ENCODE peak calls at places on chromosomes 3 and 15, in nine cellular contexts. One of them, this sample, is unnamed.

GRCh38 chr3:172708905-172709775 is 1.7 kb downstream of the NCEH1 start:
- DNase-seq in activated CD8-positive, alpha-beta T cell treated with anti-CD3 and anti-CD28 coated beads for 36 hours: no peak
- DNase-seq in endothelial cell of umbilical vein: no peak
- DNase-seq in endothelial cell: no peak
- DNase-seq in foreskin fibroblast: no peak
- DNase-seq in HCT116: no peak
- DNase-seq in Calu3: peak; percentile 40
- DNase-seq in endodermal cell: no peak
- DNase-seq in WTC11: no peak
- DNase-seq in this sample: no peak

GRCh38 chr3:196207833-196208607 is 3.2 kb downstream of the ZDHHC19 start:
- DNase-seq in endodermal cell: peak; percentile 97
- DNase-seq in HCT116: no peak
- DNase-seq in endothelial cell of umbilical vein: no peak
- DNase-seq in Calu3: peak; percentile 75
- DNase-seq in endothelial cell: peak; percentile 56
- DNase-seq in foreskin fibroblast: no peak
- DNase-seq in activated CD8-positive, alpha-beta T cell treated with anti-CD3 and anti-CD28 coated beads for 36 hours: peak; percentile 76
- DNase-seq in WTC11: peak; percentile 94
- DNase-seq in this sample: peak; percentile 90

GRCh38 chr3:186193534-186194450 is 84.9 kb upstream of the ETV5 start:
- DNase-seq in WTC11: peak; percentile 74
- DNase-seq in endothelial cell: peak; percentile 28
- DNase-seq in HCT116: no peak
- DNase-seq in activated CD8-positive, alpha-beta T cell treated with anti-CD3 and anti-CD28 coated beads for 36 hours: no peak
- DNase-seq in foreskin fibroblast: no peak
- DNase-seq in endodermal cell: peak; percentile 89
- DNase-seq in Calu3: no peak
- DNase-seq in endothelial cell of umbilical vein: no peak
- DNase-seq in this sample: peak; percentile 24

GRCh38 chr3:147389265-147390175 is 16.8 kb downstream of the ZIC4 start:
- DNase-seq in endodermal cell: peak; percentile 74
- DNase-seq in WTC11: no peak
- DNase-seq in endothelial cell: no peak
- DNase-seq in foreskin fibroblast: no peak
- DNase-seq in HCT116: no peak
- DNase-seq in activated CD8-positive, alpha-beta T cell treated with anti-CD3 and anti-CD28 coated beads for 36 hours: no peak
- DNase-seq in endothelial cell of umbilical vein: no peak
- DNase-seq in Calu3: no peak
- DNase-seq in this sample: no peak

GRCh38 chr3:125645613-125646012 is 50.3 kb upstream of the OSBPL11 start:
- DNase-seq in foreskin fibroblast: no peak
- DNase-seq in HCT116: no peak
- DNase-seq in Calu3: no peak
- DNase-seq in endothelial cell: no peak
- DNase-seq in endodermal cell: no peak
- DNase-seq in WTC11: no peak
- DNase-seq in endothelial cell of umbilical vein: no peak
- DNase-seq in activated CD8-positive, alpha-beta T cell treated with anti-CD3 and anti-CD28 coated beads for 36 hours: no peak
- DNase-seq in this sample: no peak

GRCh38 chr3:13405614-13406013 is 14.5 kb downstream of the NUP210 start:
- DNase-seq in endothelial cell of umbilical vein: no peak
- DNase-seq in endothelial cell: no peak
- DNase-seq in Calu3: no peak
- DNase-seq in activated CD8-positive, alpha-beta T cell treated with anti-CD3 and anti-CD28 coated beads for 36 hours: no peak
- DNase-seq in foreskin fibroblast: no peak
- DNase-seq in endodermal cell: no peak
- DNase-seq in WTC11: no peak
- DNase-seq in HCT116: no peak
- DNase-seq in this sample: no peak

GRCh38 chr15:31396881-31397560 is 70.4 kb downstream of the KLF13 start:
- DNase-seq in endothelial cell: peak; percentile 66
- DNase-seq in WTC11: peak; percentile 96
- DNase-seq in activated CD8-positive, alpha-beta T cell treated with anti-CD3 and anti-CD28 coated beads for 36 hours: no peak
- DNase-seq in endodermal cell: peak; percentile 98
- DNase-seq in foreskin fibroblast: peak; percentile 79
- DNase-seq in HCT116: peak; percentile 66
- DNase-seq in endothelial cell of umbilical vein: peak; percentile 67
- DNase-seq in Calu3: peak; percentile 57
- DNase-seq in this sample: peak; percentile 43

GRCh38 chr3:161372321-161373260 is 1.3 kb upstream of the SPTSSB start:
- DNase-seq in HCT116: peak; percentile 18
- DNase-seq in foreskin fibroblast: peak; percentile 32
- DNase-seq in endodermal cell: peak; percentile 81
- DNase-seq in endothelial cell of umbilical vein: peak; percentile 27
- DNase-seq in Calu3: peak; percentile 55
- DNase-seq in WTC11: peak; percentile 43
- DNase-seq in activated CD8-positive, alpha-beta T cell treated with anti-CD3 and anti-CD28 coated beads for 36 hours: peak; percentile 42
- DNase-seq in endothelial cell: peak; percentile 43
- DNase-seq in this sample: peak; percentile 31

GRCh38 chr3:111321786-111322185 is 220.2 kb upstream of the CD96 start:
- DNase-seq in foreskin fibroblast: no peak
- DNase-seq in endodermal cell: no peak
- DNase-seq in endothelial cell of umbilical vein: no peak
- DNase-seq in endothelial cell: no peak
- DNase-seq in activated CD8-positive, alpha-beta T cell treated with anti-CD3 and anti-CD28 coated beads for 36 hours: no peak
- DNase-seq in Calu3: no peak
- DNase-seq in WTC11: no peak
- DNase-seq in HCT116: no peak
- DNase-seq in this sample: no peak

GRCh38 chr3:130081371-130081881 is at the start of gene ALG1L2:
- DNase-seq in Calu3: no peak
- DNase-seq in endothelial cell of umbilical vein: peak; percentile 85
- DNase-seq in HCT116: no peak
- DNase-seq in WTC11: no peak
- DNase-seq in endothelial cell: peak; percentile 58
- DNase-seq in foreskin fibroblast: no peak
- DNase-seq in activated CD8-positive, alpha-beta T cell treated with anti-CD3 and anti-CD28 coated beads for 36 hours: no peak
- DNase-seq in endodermal cell: no peak
- DNase-seq in this sample: no peak

GRCh38 chr15:34039506-34040123 is 611 bp upstream of the AVEN start:
- DNase-seq in endodermal cell: no peak
- DNase-seq in endothelial cell: no peak
- DNase-seq in WTC11: no peak
- DNase-seq in endothelial cell of umbilical vein: peak; percentile 6
- DNase-seq in Calu3: no peak
- DNase-seq in HCT116: no peak
- DNase-seq in activated CD8-positive, alpha-beta T cell treated with anti-CD3 and anti-CD28 coated beads for 36 hours: peak; percentile 76
- DNase-seq in foreskin fibroblast: no peak
- DNase-seq in this sample: peak; percentile 48

GRCh38 chr15:73240864-73241499 is 127.8 kb downstream of the HCN4 start:
- DNase-seq in endodermal cell: peak; percentile 91
- DNase-seq in endothelial cell: peak; percentile 79
- DNase-seq in activated CD8-positive, alpha-beta T cell treated with anti-CD3 and anti-CD28 coated beads for 36 hours: peak; percentile 87
- DNase-seq in endothelial cell of umbilical vein: peak; percentile 66
- DNase-seq in Calu3: peak; percentile 83
- DNase-seq in WTC11: peak; percentile 78
- DNase-seq in HCT116: peak; percentile 61
- DNase-seq in foreskin fibroblast: peak; percentile 29
- DNase-seq in this sample: peak; percentile 45

GRCh38 chr15:73246411-73246810 is 122.3 kb downstream of the HCN4 start:
- DNase-seq in endothelial cell: no peak
- DNase-seq in endothelial cell of umbilical vein: no peak
- DNase-seq in Calu3: no peak
- DNase-seq in activated CD8-positive, alpha-beta T cell treated with anti-CD3 and anti-CD28 coated beads for 36 hours: no peak
- DNase-seq in foreskin fibroblast: no peak
- DNase-seq in HCT116: no peak
- DNase-seq in endodermal cell: no peak
- DNase-seq in WTC11: no peak
- DNase-seq in this sample: no peak

GRCh38 chr15:73246898-73247297 is 121.9 kb downstream of the HCN4 start:
- DNase-seq in WTC11: no peak
- DNase-seq in activated CD8-positive, alpha-beta T cell treated with anti-CD3 and anti-CD28 coated beads for 36 hours: no peak
- DNase-seq in Calu3: no peak
- DNase-seq in endothelial cell: no peak
- DNase-seq in endodermal cell: no peak
- DNase-seq in foreskin fibroblast: no peak
- DNase-seq in endothelial cell of umbilical vein: no peak
- DNase-seq in HCT116: no peak
- DNase-seq in this sample: no peak

GRCh38 chr15:73239564-73240208 is 129.1 kb downstream of the HCN4 start:
- DNase-seq in foreskin fibroblast: no peak
- DNase-seq in HCT116: no peak
- DNase-seq in endothelial cell of umbilical vein: no peak
- DNase-seq in activated CD8-positive, alpha-beta T cell treated with anti-CD3 and anti-CD28 coated beads for 36 hours: no peak
- DNase-seq in endothelial cell: no peak
- DNase-seq in WTC11: no peak
- DNase-seq in Calu3: no peak
- DNase-seq in endodermal cell: peak; percentile 55
- DNase-seq in this sample: no peak

DNA sequence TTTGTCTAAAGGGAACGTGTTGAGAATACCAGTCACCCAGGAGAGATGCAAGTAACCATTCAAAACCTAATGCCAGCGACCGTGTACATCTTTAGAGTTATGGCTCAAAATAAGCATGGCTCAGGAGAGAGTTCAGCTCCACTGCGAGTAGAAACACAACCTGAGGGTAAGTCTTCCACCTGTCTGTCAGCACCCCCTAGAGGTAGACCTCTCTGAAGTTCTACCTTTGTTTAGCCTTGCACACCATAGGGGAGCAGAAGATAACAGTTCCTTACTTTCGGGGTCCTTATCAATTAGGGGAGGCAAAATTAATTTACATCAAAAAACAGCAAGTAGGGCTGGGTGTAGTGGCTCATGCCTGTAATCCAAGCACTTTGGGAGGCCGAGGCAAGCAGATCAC is 124.4 kb downstream of the HCN4 start:
- DNase-seq in Calu3: peak; percentile 65
- DNase-seq in HCT116: peak; percentile 22
- DNase-seq in endothelial cell: no peak
- DNase-seq in WTC11: no peak
- DNase-seq in activated CD8-positive, alpha-beta T cell treated with anti-CD3 and anti-CD28 coated beads for 36 hours: peak; percentile 20
- DNase-seq in foreskin fibroblast: no peak
- DNase-seq in endothelial cell of umbilical vein: no peak
- DNase-seq in endodermal cell: peak; percentile 66
- DNase-seq in this sample: peak; percentile 33
- TF ChIP-seq CTCF in Calu3: peak; percentile 60
- TF ChIP-seq CTCF in HCT116: peak; percentile 19
- TF ChIP-seq CTCF in endothelial cell: no peak
- TF ChIP-seq CTCF in WTC11: no peak
- TF ChIP-seq CTCF in activated CD8-positive, alpha-beta T cell treated with anti-CD3 and anti-CD28 coated beads for 36 hours: peak; percentile 33
- TF ChIP-seq CTCF in foreskin fibroblast: no peak
- TF ChIP-seq CTCF in endothelial cell of umbilical vein: no peak
- TF ChIP-seq CTCF in endodermal cell: peak; percentile 79
- TF ChIP-seq CTCF in this sample: peak; percentile 34

GRCh38 chr3:197329382-197329781 is 31.0 kb upstream of the DLG1 start:
- DNase-seq in endothelial cell: no peak
- DNase-seq in WTC11: no peak
- DNase-seq in HCT116: no peak
- DNase-seq in Calu3: no peak
- DNase-seq in foreskin fibroblast: no peak
- DNase-seq in activated CD8-positive, alpha-beta T cell treated with anti-CD3 and anti-CD28 coated beads for 36 hours: no peak
- DNase-seq in endodermal cell: peak; percentile 3
- DNase-seq in endothelial cell of umbilical vein: no peak
- DNase-seq in this sample: no peak

GRCh38 chr3:197328198-197328597 is 29.8 kb upstream of the DLG1 start:
- DNase-seq in endothelial cell of umbilical vein: no peak
- DNase-seq in foreskin fibroblast: no peak
- DNase-seq in endothelial cell: no peak
- DNase-seq in Calu3: no peak
- DNase-seq in endodermal cell: peak; percentile 5
- DNase-seq in WTC11: no peak
- DNase-seq in activated CD8-positive, alpha-beta T cell treated with anti-CD3 and anti-CD28 coated beads for 36 hours: no peak
- DNase-seq in HCT116: no peak
- DNase-seq in this sample: no peak

GRCh38 chr3:197327701-197328100 is 29.3 kb upstream of the DLG1 start:
- DNase-seq in Calu3: no peak
- DNase-seq in HCT116: no peak
- DNase-seq in endodermal cell: peak; percentile 17
- DNase-seq in foreskin fibroblast: peak; percentile 54
- DNase-seq in activated CD8-positive, alpha-beta T cell treated with anti-CD3 and anti-CD28 coated beads for 36 hours: no peak
- DNase-seq in endothelial cell of umbilical vein: no peak
- DNase-seq in endothelial cell: no peak
- DNase-seq in WTC11: no peak
- DNase-seq in this sample: no peak

GRCh38 chr3:197333901-197334639 is 35.7 kb upstream of the DLG1 start:
- DNase-seq in activated CD8-positive, alpha-beta T cell treated with anti-CD3 and anti-CD28 coated beads for 36 hours: no peak
- DNase-seq in endothelial cell: no peak
- DNase-seq in HCT116: no peak
- DNase-seq in WTC11: no peak
- DNase-seq in Calu3: no peak
- DNase-seq in foreskin fibroblast: no peak
- DNase-seq in endodermal cell: peak; percentile 57
- DNase-seq in endothelial cell of umbilical vein: no peak
- DNase-seq in this sample: no peak

GRCh38 chr3:197331131-197331530 is 32.7 kb upstream of the DLG1 start:
- DNase-seq in HCT116: peak; percentile 27
- DNase-seq in endothelial cell: no peak
- DNase-seq in activated CD8-positive, alpha-beta T cell treated with anti-CD3 and anti-CD28 coated beads for 36 hours: no peak
- DNase-seq in foreskin fibroblast: no peak
- DNase-seq in endodermal cell: peak; percentile 44
- DNase-seq in WTC11: no peak
- DNase-seq in Calu3: no peak
- DNase-seq in endothelial cell of umbilical vein: no peak
- DNase-seq in this sample: no peak
- TF ChIP-seq CTCF in HCT116: no peak
- TF ChIP-seq CTCF in endothelial cell: no peak
- TF ChIP-seq CTCF in activated CD8-positive, alpha-beta T cell treated with anti-CD3 and anti-CD28 coated beads for 36 hours: no peak
- TF ChIP-seq CTCF in foreskin fibroblast: peak; percentile 37
- TF ChIP-seq CTCF in endodermal cell: peak; percentile 67
- TF ChIP-seq CTCF in WTC11: no peak
- TF ChIP-seq CTCF in Calu3: no peak
- TF ChIP-seq CTCF in endothelial cell of umbilical vein: peak; percentile 1
- TF ChIP-seq CTCF in this sample: no peak

DNA sequence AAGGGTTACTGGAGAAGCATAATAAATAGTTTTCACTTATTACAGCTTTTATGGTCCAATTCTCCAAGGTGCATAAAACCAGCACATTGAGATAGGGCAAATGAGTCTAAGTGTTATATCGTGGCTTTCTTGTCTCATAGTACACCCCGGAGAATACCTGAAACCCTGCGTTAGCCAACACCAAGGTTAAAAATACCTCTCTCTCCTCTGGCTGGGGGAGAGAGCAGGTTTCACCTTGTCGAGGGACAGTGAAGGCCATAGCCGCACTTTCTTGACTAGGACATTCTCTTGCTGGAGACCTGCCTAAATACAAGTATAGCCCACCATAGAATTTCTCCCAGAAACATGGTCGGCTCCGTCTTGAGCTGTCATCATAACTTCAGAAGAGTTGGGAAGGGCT is 51.4 kb upstream of the ATOSA start:
- DNase-seq in Calu3: no peak
- DNase-seq in endodermal cell: no peak
- DNase-seq in endothelial cell: no peak
- DNase-seq in foreskin fibroblast: no peak
- DNase-seq in WTC11: no peak
- DNase-seq in endothelial cell of umbilical vein: no peak
- DNase-seq in activated CD8-positive, alpha-beta T cell treated with anti-CD3 and anti-CD28 coated beads for 36 hours: no peak
- DNase-seq in HCT116: no peak
- DNase-seq in this sample: no peak
- TF ChIP-seq CTCF in Calu3: no peak
- TF ChIP-seq CTCF in endodermal cell: no peak
- TF ChIP-seq CTCF in endothelial cell: no peak
- TF ChIP-seq CTCF in foreskin fibroblast: no peak
- TF ChIP-seq CTCF in WTC11: no peak
- TF ChIP-seq CTCF in endothelial cell of umbilical vein: no peak
- TF ChIP-seq CTCF in activated CD8-positive, alpha-beta T cell treated with anti-CD3 and anti-CD28 coated beads for 36 hours: no peak
- TF ChIP-seq CTCF in HCT116: no peak
- TF ChIP-seq CTCF in this sample: no peak

DNA sequence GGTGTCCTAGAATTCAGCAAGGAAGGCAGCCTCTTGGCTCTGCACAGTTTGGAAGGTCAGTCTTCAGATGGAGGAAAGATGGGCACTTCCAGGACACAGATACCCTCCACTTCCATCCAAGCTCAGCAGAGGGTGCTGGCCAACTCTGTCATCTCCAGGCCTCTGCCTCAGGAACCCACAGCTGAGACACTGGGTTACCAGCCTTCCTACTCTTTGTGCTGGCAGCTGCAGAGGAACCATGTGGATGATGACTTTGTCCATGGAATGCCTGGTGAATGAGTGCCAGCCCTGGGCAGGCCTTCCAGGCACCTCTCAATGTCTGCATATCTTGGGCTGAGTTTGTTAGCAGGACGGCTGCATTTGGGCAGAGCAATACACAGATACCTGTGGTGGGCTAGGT is 325.6 kb upstream of the CTDSPL start:
- DNase-seq in activated CD8-positive, alpha-beta T cell treated with anti-CD3 and anti-CD28 coated beads for 36 hours: no peak
- DNase-seq in HCT116: no peak
- DNase-seq in Calu3: no peak
- DNase-seq in foreskin fibroblast: no peak
- DNase-seq in endodermal cell: no peak
- DNase-seq in endothelial cell: no peak
- DNase-seq in endothelial cell of umbilical vein: no peak
- DNase-seq in WTC11: no peak
- DNase-seq in this sample: no peak
- TF ChIP-seq CTCF in activated CD8-positive, alpha-beta T cell treated with anti-CD3 and anti-CD28 coated beads for 36 hours: no peak
- TF ChIP-seq CTCF in HCT116: no peak
- TF ChIP-seq CTCF in Calu3: no peak
- TF ChIP-seq CTCF in foreskin fibroblast: no peak
- TF ChIP-seq CTCF in endodermal cell: no peak
- TF ChIP-seq CTCF in endothelial cell: no peak
- TF ChIP-seq CTCF in endothelial cell of umbilical vein: no peak
- TF ChIP-seq CTCF in WTC11: no peak
- TF ChIP-seq CTCF in this sample: no peak

This sample was measured in GM10248.